ENCODE peak calls at places on chromosomes 12 and 14, in five cellular contexts. One of them, this sample, is unnamed. For H3K4me1, the result is how much of the 10 kb centered on the place peaks cover.

GRCh38 chr12:121391619-121392324 is 8.1 kb upstream of the RNF34 start:
- DNase-seq in body of pancreas: no peak
- DNase-seq in fibroblast of lung: peak
- DNase-seq in DND-41: peak
- DNase-seq in neural progenitor cell: no peak
- DNase-seq in this sample: no peak

GRCh38 chr12:56169225-56169759 is 11.1 kb downstream of the MYL6 start:
- DNase-seq in fibroblast of lung: no peak
- DNase-seq in neural progenitor cell: no peak
- DNase-seq in body of pancreas: no peak
- DNase-seq in DND-41: no peak
- DNase-seq in this sample: no peak

GRCh38 chr12:56634837-56635538 is 4.9 kb upstream of the BAZ2A start:
- DNase-seq in body of pancreas: peak
- DNase-seq in fibroblast of lung: peak
- DNase-seq in neural progenitor cell: peak
- DNase-seq in DND-41: peak
- DNase-seq in this sample: peak

GRCh38 chr12:113386866-113387566 is 16.7 kb downstream of the SDS start:
- DNase-seq in fibroblast of lung: no peak
- DNase-seq in DND-41: no peak
- DNase-seq in body of pancreas: no peak
- DNase-seq in neural progenitor cell: no peak
- DNase-seq in this sample: no peak

GRCh38 chr14:105851716-105852377 is 325.5 kb downstream of the TMEM121 start:
- DNase-seq in fibroblast of lung: no peak
- DNase-seq in DND-41: no peak
- DNase-seq in neural progenitor cell: no peak
- DNase-seq in body of pancreas: no peak
- DNase-seq in this sample: peak

GRCh38 chr14:69043598-69044267 is 64.6 kb upstream of the ACTN1 start:
- DNase-seq in fibroblast of lung: peak
- DNase-seq in body of pancreas: no peak
- DNase-seq in DND-41: no peak
- DNase-seq in neural progenitor cell: no peak
- DNase-seq in this sample: no peak

GRCh38 chr14:42407153-42407552 is 800.5 kb downstream of the LRFN5 start:
- DNase-seq in neural progenitor cell: no peak
- DNase-seq in body of pancreas: no peak
- DNase-seq in DND-41: no peak
- DNase-seq in fibroblast of lung: no peak
- DNase-seq in this sample: no peak

GRCh38 chr12:68445836-68446235 is 113.7 kb upstream of the MDM1 start:
- DNase-seq in body of pancreas: no peak
- DNase-seq in DND-41: no peak
- DNase-seq in fibroblast of lung: peak
- DNase-seq in neural progenitor cell: no peak
- DNase-seq in this sample: no peak

GRCh38 chr12:62933220-62933870 is 1.6 kb downstream of the PPM1H start:
- DNase-seq in body of pancreas: peak
- DNase-seq in neural progenitor cell: peak
- DNase-seq in fibroblast of lung: no peak
- DNase-seq in DND-41: no peak
- DNase-seq in this sample: no peak

GRCh38 chr14:32201816-32202467 is at the start of gene RNU6-7:
- DNase-seq in fibroblast of lung: peak
- DNase-seq in neural progenitor cell: peak
- DNase-seq in body of pancreas: peak
- DNase-seq in DND-41: no peak
- DNase-seq in this sample: no peak

GRCh38 chr12:124630791-124631313 is 63.4 kb upstream of the NCOR2 start:
- DNase-seq in neural progenitor cell: no peak
- DNase-seq in DND-41: no peak
- DNase-seq in fibroblast of lung: no peak
- DNase-seq in body of pancreas: no peak
- DNase-seq in this sample: no peak
- H3K4me1 ChIP-seq in neural progenitor cell: under half
- H3K4me1 ChIP-seq in DND-41: under half
- H3K4me1 ChIP-seq in fibroblast of lung: under half
- H3K4me1 ChIP-seq in body of pancreas: under half
- H3K4me1 ChIP-seq in this sample: under half

DNA sequence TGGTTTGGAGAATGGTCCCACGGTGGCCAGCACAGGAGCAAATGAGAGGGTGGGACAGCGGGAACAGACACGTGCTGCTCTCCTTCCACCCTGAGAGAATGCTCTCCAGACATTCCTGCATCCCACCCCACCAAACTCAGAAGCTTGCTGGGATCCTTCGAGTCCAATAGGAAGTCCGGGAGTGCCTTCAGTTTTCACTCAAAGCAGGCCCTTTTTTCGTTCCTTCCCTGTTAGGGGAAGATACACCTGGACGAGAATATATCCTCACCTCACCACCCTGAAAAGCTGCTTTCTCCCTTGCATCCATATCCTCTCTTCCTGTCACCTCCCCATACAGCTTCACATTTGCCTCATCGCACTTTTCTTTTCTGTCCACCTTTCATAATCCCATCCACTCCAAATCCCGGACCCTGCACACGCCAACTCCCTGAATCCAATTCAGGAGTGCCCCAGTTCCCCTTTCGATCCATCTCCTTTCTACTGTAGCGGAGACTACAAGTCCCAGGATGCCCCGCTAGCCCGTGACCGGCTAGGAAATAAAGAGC is 2.4 kb downstream of the TMEM253 start:
- DNase-seq in body of pancreas: no peak
- DNase-seq in neural progenitor cell: no peak
- DNase-seq in fibroblast of lung: no peak
- DNase-seq in DND-41: no peak
- DNase-seq in this sample: no peak
- H3K4me1 ChIP-seq in body of pancreas: half or more
- H3K4me1 ChIP-seq in neural progenitor cell: under half
- H3K4me1 ChIP-seq in fibroblast of lung: under half
- H3K4me1 ChIP-seq in DND-41: half or more
- H3K4me1 ChIP-seq in this sample: under half

GRCh38 chr12:45469902-45470301 is 254.0 kb downstream of the ANO6 start:
- DNase-seq in body of pancreas: no peak
- DNase-seq in fibroblast of lung: no peak
- DNase-seq in neural progenitor cell: no peak
- DNase-seq in DND-41: no peak
- DNase-seq in this sample: no peak

GRCh38 chr12:45462506-45462905 is 246.6 kb downstream of the ANO6 start:
- DNase-seq in body of pancreas: no peak
- DNase-seq in fibroblast of lung: no peak
- DNase-seq in neural progenitor cell: no peak
- DNase-seq in DND-41: no peak
- DNase-seq in this sample: no peak

GRCh38 chr12:45468751-45469615 is 253.1 kb downstream of the ANO6 start:
- DNase-seq in body of pancreas: no peak
- DNase-seq in neural progenitor cell: no peak
- DNase-seq in DND-41: no peak
- DNase-seq in fibroblast of lung: no peak
- DNase-seq in this sample: no peak

GRCh38 chr12:45458854-45459807 is 243.2 kb downstream of the ANO6 start:
- DNase-seq in body of pancreas: no peak
- DNase-seq in DND-41: no peak
- DNase-seq in fibroblast of lung: peak
- DNase-seq in neural progenitor cell: no peak
- DNase-seq in this sample: no peak

GRCh38 chr12:45464699-45465098 is 248.8 kb downstream of the ANO6 start:
- DNase-seq in neural progenitor cell: peak
- DNase-seq in fibroblast of lung: no peak
- DNase-seq in DND-41: no peak
- DNase-seq in body of pancreas: no peak
- DNase-seq in this sample: no peak
- H3K4me1 ChIP-seq in neural progenitor cell: under half
- H3K4me1 ChIP-seq in fibroblast of lung: under half
- H3K4me1 ChIP-seq in DND-41: under half
- H3K4me1 ChIP-seq in body of pancreas: under half
- H3K4me1 ChIP-seq in this sample: under half

DNA sequence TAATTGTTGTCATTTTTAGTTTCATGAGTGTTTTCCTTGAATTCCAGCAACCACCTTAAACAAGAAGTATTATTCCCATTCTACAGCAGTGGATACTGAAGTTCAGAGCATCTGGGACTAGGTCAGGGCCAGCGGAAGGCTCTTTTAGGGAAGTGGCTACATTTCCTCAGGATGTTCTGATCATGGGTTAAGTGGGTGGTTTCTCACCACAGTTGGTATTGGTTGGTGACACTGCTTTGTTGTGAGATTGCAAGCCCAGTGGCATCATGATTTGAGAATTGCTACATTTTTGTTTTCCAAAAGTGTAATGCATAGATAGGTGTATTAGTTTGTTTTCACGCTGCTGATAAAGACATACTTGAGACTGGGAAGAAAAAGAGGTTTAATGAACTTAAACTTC is 47.1 kb downstream of the SYNE2 start:
- DNase-seq in fibroblast of lung: no peak
- DNase-seq in neural progenitor cell: no peak
- DNase-seq in DND-41: no peak
- DNase-seq in body of pancreas: no peak
- DNase-seq in this sample: no peak
- H3K4me1 ChIP-seq in fibroblast of lung: under half
- H3K4me1 ChIP-seq in neural progenitor cell: under half
- H3K4me1 ChIP-seq in DND-41: under half
- H3K4me1 ChIP-seq in body of pancreas: under half
- H3K4me1 ChIP-seq in this sample: under half

GRCh38 chr14:95761436-95761835 is 47.5 kb upstream of the TCL1A start:
- DNase-seq in body of pancreas: no peak
- DNase-seq in fibroblast of lung: no peak
- DNase-seq in DND-41: no peak
- DNase-seq in neural progenitor cell: no peak
- DNase-seq in this sample: no peak
- H3K4me1 ChIP-seq in body of pancreas: under half
- H3K4me1 ChIP-seq in fibroblast of lung: under half
- H3K4me1 ChIP-seq in DND-41: under half
- H3K4me1 ChIP-seq in neural progenitor cell: under half
- H3K4me1 ChIP-seq in this sample: under half

GRCh38 chr14:102537981-102538597 is 28.5 kb upstream of the ANKRD9 start:
- DNase-seq in neural progenitor cell: no peak
- DNase-seq in DND-41: no peak
- DNase-seq in body of pancreas: peak
- DNase-seq in fibroblast of lung: no peak
- DNase-seq in this sample: no peak
- H3K4me1 ChIP-seq in neural progenitor cell: under half
- H3K4me1 ChIP-seq in DND-41: under half
- H3K4me1 ChIP-seq in body of pancreas: under half
- H3K4me1 ChIP-seq in fibroblast of lung: under half
- H3K4me1 ChIP-seq in this sample: under half

DNA sequence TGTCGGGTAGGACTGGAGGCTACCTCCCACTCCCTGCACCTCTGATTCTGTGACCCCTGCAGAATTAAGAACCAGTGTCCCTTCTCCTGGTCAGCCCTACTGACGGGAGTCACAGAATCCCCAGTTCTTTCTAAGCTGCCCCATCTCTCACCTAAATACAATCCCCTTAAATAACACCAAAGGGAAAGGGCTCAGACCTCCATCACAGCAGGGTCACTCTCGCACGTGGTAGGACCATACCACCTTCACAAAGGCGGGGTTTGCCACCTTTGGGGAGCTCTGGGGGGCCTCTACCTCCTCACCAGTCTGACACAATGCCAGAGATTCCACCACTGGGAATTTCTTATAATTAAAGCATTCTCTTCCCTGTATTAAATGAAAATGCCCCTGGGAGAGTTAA is 35.6 kb downstream of the DAD1 start:
- DNase-seq in body of pancreas: no peak
- DNase-seq in fibroblast of lung: no peak
- DNase-seq in neural progenitor cell: no peak
- DNase-seq in DND-41: no peak
- DNase-seq in this sample: no peak
- H3K4me1 ChIP-seq in body of pancreas: under half
- H3K4me1 ChIP-seq in fibroblast of lung: under half
- H3K4me1 ChIP-seq in neural progenitor cell: under half
- H3K4me1 ChIP-seq in DND-41: under half
- H3K4me1 ChIP-seq in this sample: half or more

GRCh38 chr12:108643941-108644742 is 10.4 kb upstream of the SELPLG start:
- DNase-seq in fibroblast of lung: peak
- DNase-seq in neural progenitor cell: no peak
- DNase-seq in DND-41: no peak
- DNase-seq in body of pancreas: peak
- DNase-seq in this sample: no peak
- H3K4me1 ChIP-seq in fibroblast of lung: under half
- H3K4me1 ChIP-seq in neural progenitor cell: under half
- H3K4me1 ChIP-seq in DND-41: under half
- H3K4me1 ChIP-seq in body of pancreas: under half
- H3K4me1 ChIP-seq in this sample: under half

GRCh38 chr14:22735096-22735495 is 31.4 kb upstream of the OXA1L start:
- DNase-seq in body of pancreas: no peak
- DNase-seq in neural progenitor cell: no peak
- DNase-seq in fibroblast of lung: no peak
- DNase-seq in DND-41: no peak
- DNase-seq in this sample: no peak

GRCh38 chr14:22739423-22739822 is 27.1 kb upstream of the OXA1L start:
- DNase-seq in body of pancreas: no peak
- DNase-seq in fibroblast of lung: no peak
- DNase-seq in DND-41: no peak
- DNase-seq in neural progenitor cell: no peak
- DNase-seq in this sample: no peak

GRCh38 chr14:22737052-22737451 is 29.4 kb upstream of the OXA1L start:
- DNase-seq in fibroblast of lung: no peak
- DNase-seq in body of pancreas: no peak
- DNase-seq in DND-41: no peak
- DNase-seq in neural progenitor cell: no peak
- DNase-seq in this sample: no peak

GRCh38 chr14:22740020-22740419 is 26.5 kb upstream of the OXA1L start:
- DNase-seq in neural progenitor cell: no peak
- DNase-seq in fibroblast of lung: no peak
- DNase-seq in body of pancreas: no peak
- DNase-seq in DND-41: no peak
- DNase-seq in this sample: no peak
- H3K4me1 ChIP-seq in neural progenitor cell: under half
- H3K4me1 ChIP-seq in fibroblast of lung: under half
- H3K4me1 ChIP-seq in body of pancreas: under half
- H3K4me1 ChIP-seq in DND-41: under half
- H3K4me1 ChIP-seq in this sample: under half

GRCh38 chr14:58861546-58861945 is 223.8 kb downstream of the DACT1 start:
- DNase-seq in DND-41: no peak
- DNase-seq in fibroblast of lung: peak
- DNase-seq in neural progenitor cell: no peak
- DNase-seq in body of pancreas: no peak
- DNase-seq in this sample: no peak
- H3K4me1 ChIP-seq in DND-41: under half
- H3K4me1 ChIP-seq in fibroblast of lung: under half
- H3K4me1 ChIP-seq in neural progenitor cell: under half
- H3K4me1 ChIP-seq in body of pancreas: under half
- H3K4me1 ChIP-seq in this sample: under half